ENCODE peak calls at places on chromosome X, in eight cellular contexts. T, L, I, W, Q, V, B and J are unnamed samples.

GRCh38 chrX:22397566-22397965 is 124.9 kb downstream of the CBLL2 start:
- DNase-seq in V (no peak), B (no peak), I (no peak), L (no peak), T (no peak), W (no peak), Q (no peak), J (no peak)

GRCh38 chrX:10014462-10015373 is 47.6 kb downstream of the CLDN34 start:
- DNase-seq in W (peak), L (peak), T (peak), V (peak), Q (peak), B (peak), I (peak), J (peak)

GRCh38 chrX:41445171-41445570 is 2.0 kb upstream of the NYX start:
- DNase-seq in W (no peak), V (no peak), L (no peak), T (no peak), Q (no peak), I (no peak), B (no peak), J (no peak)

GRCh38 chrX:47843363-47843762 is 6.7 kb downstream of the ZNF81 start:
- DNase-seq in T (no peak), B (no peak), W (no peak), V (no peak), L (no peak), Q (no peak), I (no peak), J (no peak)

GRCh38 chrX:79524642-79525041 is 157.5 kb upstream of the ITM2A start:
- DNase-seq in L (no peak), Q (no peak), T (no peak), W (no peak), I (peak), V (no peak), B (no peak), J (no peak)

GRCh38 chrX:25049971-25050370 is 34.2 kb upstream of the ARX start:
- DNase-seq in I (no peak), L (no peak), Q (no peak), T (no peak), W (no peak), B (no peak), V (no peak), J (no peak)

GRCh38 chrX:20479896-20480295 is 213.2 kb upstream of the RPS6KA3 start:
- DNase-seq in W (no peak), B (no peak), I (no peak), Q (no peak), V (no peak), L (no peak), T (no peak), J (no peak)

GRCh38 chrX:155188786-155189185 is 27.5 kb upstream of the VBP1 start:
- DNase-seq in I (no peak), W (no peak), B (peak), L (no peak), T (no peak), V (no peak), Q (no peak), J (no peak)

GRCh38 chrX:1451251-1451675 is 1.4 kb downstream of the ASMTL start:
- DNase-seq in V (no peak), Q (no peak), W (no peak), L (no peak), T (peak), I (no peak), B (no peak), J (no peak)

GRCh38 chrX:42678133-42678532 is 99.8 kb downstream of the PPP1R2C start:
- DNase-seq in W (no peak), V (no peak), L (peak), Q (no peak), I (peak), B (no peak), T (peak), J (no peak)

GRCh38 chrX:22313757-22314156 is 41.0 kb downstream of the CBLL2 start:
- DNase-seq in I (peak), Q (no peak), B (no peak), W (no peak), T (no peak), V (no peak), L (no peak), J (no peak)